ENCODE peak calls at places on chromosomes 2 and 18, in eight cellular contexts. A is vagina, W is A549, F is IMR-90, Y is suprapubic skin, R is HCT116, S is K562, Z is heart left ventricle. H is an unnamed sample.

GRCh38 chr2:220077488-220077887 is 450.1 kb downstream of the SLC4A3 start:
- DNase-seq in A (no peak), Z (no peak), R (no peak), W (peak), Y (no peak), S (no peak), F (peak), H (no peak)

GRCh38 chr2:132949108-132949507 is 279.1 kb upstream of the LYPD1 start:
- DNase-seq in Z (no peak), W (no peak), S (no peak), F (no peak), Y (no peak), A (no peak), R (no peak), H (no peak)

GRCh38 chr2:209946539-209946938 is 55.9 kb upstream of the RPE start:
- DNase-seq in Z (no peak), R (no peak), S (no peak), A (no peak), Y (no peak), F (no peak), W (no peak), H (no peak)

GRCh38 chr18:68148862-68149261 is 566.0 kb downstream of the TMX3 start:
- DNase-seq in Y (no peak), A (no peak), F (no peak), S (no peak), R (no peak), W (no peak), Z (no peak), H (no peak)

GRCh38 chr2:241849616-241850543 is 8.8 kb downstream of the PDCD1 start:
- DNase-seq in F (no peak), Y (peak), W (no peak), A (no peak), Z (peak), R (no peak), S (no peak), H (peak)

GRCh38 chr2:68403199-68403644 is 38.1 kb downstream of the PLEK start:
- DNase-seq in Z (no peak), W (no peak), A (no peak), R (no peak), Y (no peak), S (no peak), F (no peak), H (no peak)

GRCh38 chr18:41829648-41830516 is 125.2 kb upstream of the PIK3C3 start:
- DNase-seq in A (no peak), Z (no peak), F (no peak), W (no peak), S (no peak), Y (no peak), R (no peak), H (no peak)

GRCh38 chr2:25976884-25977741 is 5.2 kb downstream of the KIF3C start:
- DNase-seq in R (no peak), A (no peak), Z (no peak), Y (no peak), W (peak), S (no peak), F (no peak), H (no peak)

GRCh38 chr2:157061799-157062198 is 195.7 kb upstream of the GALNT5 start:
- DNase-seq in S (no peak), Z (no peak), A (no peak), W (no peak), Y (no peak), F (no peak), R (no peak), H (no peak)

GRCh38 chr2:225399509-225399908 is at the start of gene NYAP2:
- DNase-seq in R (no peak), A (no peak), Y (no peak), W (no peak), S (no peak), Z (no peak), F (no peak), H (no peak)

GRCh38 chr2:126664234-126664633 is 8.3 kb downstream of the GYPC start:
- DNase-seq in R (no peak), W (no peak), A (no peak), F (no peak), Z (no peak), Y (no peak), S (no peak), H (no peak)

GRCh38 chr2:236794558-236794957 is 224.9 kb downstream of the ACKR3 start:
- DNase-seq in S (no peak), Y (no peak), A (no peak), W (no peak), F (no peak), R (no peak), Z (no peak), H (no peak)

GRCh38 chr2:16774091-16774490 is 108.5 kb upstream of the CYRIA start:
- DNase-seq in R (no peak), S (no peak), Z (no peak), A (no peak), F (no peak), W (no peak), Y (no peak), H (no peak)

GRCh38 chr2:232325324-232326273 is 53.0 kb upstream of the ALPP start:
- DNase-seq in S (peak), A (no peak), W (peak), Z (peak), F (peak), Y (peak), R (no peak), H (no peak)

GRCh38 chr2:76953733-76954347 is 568.3 kb downstream of the LRRTM4 start:
- DNase-seq in F (peak), Z (no peak), A (no peak), S (peak), W (peak), R (no peak), Y (no peak), H (peak)

GRCh38 chr2:159226059-159226461 is 60.4 kb downstream of the WDSUB1 start:
- DNase-seq in F (peak), W (peak), Y (no peak), R (peak), Z (no peak), A (no peak), S (peak), H (peak)

GRCh38 chr2:160389875-160390274 is 103.7 kb downstream of the RBMS1 start:
- DNase-seq in Z (no peak), F (peak), A (no peak), Y (no peak), W (peak), S (no peak), R (no peak), H (no peak)

GRCh38 chr2:99672766-99673375 is 183.1 kb upstream of the REV1 start:
- DNase-seq in S (no peak), A (no peak), F (no peak), Z (no peak), R (no peak), Y (no peak), W (no peak), H (no peak)

GRCh38 chr2:43135583-43135982 is 90.8 kb downstream of the ZFP36L2 start:
- DNase-seq in A (no peak), Z (no peak), Y (no peak), S (no peak), R (no peak), F (no peak), W (no peak), H (no peak)

GRCh38 chr18:51537487-51537886 is 340.0 kb upstream of the MEX3C start:
- DNase-seq in F (no peak), A (no peak), Z (no peak), S (no peak), W (peak), Y (no peak), R (no peak), H (peak)

GRCh38 chr18:6751207-6751606 is 21.7 kb downstream of the ARHGAP28 start:
- DNase-seq in R (no peak), W (no peak), Z (no peak), F (no peak), A (no peak), S (no peak), Y (no peak), H (no peak)

GRCh38 chr18:79988079-79988924 is at the start of gene TXNL4A:
- DNase-seq in Y (peak), A (no peak), W (peak), F (peak), S (peak), Z (peak), R (no peak), H (peak)

GRCh38 chr2:5074738-5075137 is 617.4 kb upstream of the SOX11 start:
- DNase-seq in S (no peak), Z (no peak), F (no peak), A (no peak), R (no peak), W (no peak), Y (no peak), H (no peak)

GRCh38 chr2:102826904-102827303 is 65.1 kb downstream of the TMEM182 start:
- DNase-seq in R (no peak), W (no peak), Z (peak), A (no peak), F (peak), Y (no peak), S (no peak), H (no peak)

GRCh38 chr2:29485631-29486030 is 370.4 kb downstream of the CLIP4 start:
- DNase-seq in F (no peak), A (no peak), Y (no peak), W (no peak), R (no peak), S (no peak), Z (no peak), H (no peak)

GRCh38 chr2:10319892-10320574 is 17.3 kb downstream of the HPCAL1 start:
- DNase-seq in R (no peak), W (no peak), A (no peak), F (no peak), Y (no peak), S (no peak), Z (no peak), H (no peak)

GRCh38 chr18:63322908-63323634 is 3.5 kb upstream of the BCL2 start:
- DNase-seq in Y (no peak), W (peak), S (peak), R (peak), F (peak), Z (no peak), A (no peak), H (no peak)

GRCh38 chr18:77131652-77132368 is 773 bp downstream of the MBP start:
- DNase-seq in F (no peak), Y (peak), S (no peak), W (peak), A (no peak), R (no peak), Z (peak), H (peak)

GRCh38 chr2:174235680-174236079 is 12.7 kb downstream of the OLA1 start:
- DNase-seq in Y (no peak), A (no peak), W (no peak), R (no peak), F (peak), Z (no peak), S (no peak), H (no peak)

GRCh38 chr2:62589691-62590356 is 83.8 kb upstream of the TMEM17 start:
- DNase-seq in R (no peak), W (no peak), S (no peak), Z (no peak), F (no peak), Y (no peak), A (no peak), H (no peak)
- H3K27ac ChIP-seq in R (no peak), W (peak), S (no peak), Z (no peak), F (no peak), Y (no peak), A (no peak), H (no peak)

DNA sequence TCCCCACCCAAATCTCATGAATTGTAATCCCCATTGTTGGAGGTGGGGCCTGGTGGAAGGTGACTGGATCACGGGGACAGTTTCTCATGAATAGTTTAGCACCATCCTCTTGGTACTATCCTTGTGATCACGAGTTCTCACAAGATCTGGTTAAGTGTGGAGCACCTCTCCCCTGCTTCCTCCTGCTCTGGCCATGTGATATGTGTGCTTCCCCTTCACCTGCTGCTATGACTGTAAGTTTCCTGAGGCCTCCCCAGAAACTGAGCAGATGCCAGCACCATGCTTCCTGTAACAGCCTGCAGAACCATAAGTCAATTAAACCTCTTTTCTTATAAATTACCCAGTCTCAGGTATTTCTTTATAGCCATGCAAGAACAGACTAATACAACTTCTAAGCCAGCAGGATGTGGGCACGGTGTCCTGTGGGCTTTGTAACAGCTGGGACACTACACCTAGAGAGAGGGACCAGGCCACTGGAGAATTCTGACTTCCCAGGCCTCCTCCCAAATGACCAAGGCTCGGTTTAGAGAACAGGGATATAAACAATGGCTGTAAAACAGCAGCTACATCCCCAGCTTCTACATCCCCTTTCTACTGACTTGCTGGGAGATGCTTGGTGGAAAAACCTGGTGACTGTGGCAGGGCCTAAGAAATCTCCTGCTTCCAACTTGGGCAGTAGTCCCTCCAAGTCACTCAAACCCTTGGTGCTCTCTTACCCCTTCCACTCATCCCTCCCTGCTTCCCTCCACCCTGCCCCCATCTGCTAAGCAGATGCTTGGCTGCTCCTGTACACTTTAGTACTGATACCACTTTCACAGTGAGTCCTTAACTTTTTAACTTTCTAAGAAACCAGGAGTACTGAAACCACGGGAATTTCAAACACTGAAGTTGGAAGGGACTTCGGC is 10.3 kb downstream of the STAT1 start:
- DNase-seq in S (no peak), Z (no peak), Y (no peak), A (no peak), F (no peak), R (no peak), W (no peak), H (no peak)
- TF ChIP-seq POLR2A in S (no peak), Z (no peak), Y (no peak), A (no peak), F (no peak), R (no peak), W (no peak), H (no peak)

GRCh38 chr2:37228788-37229187 is 2.6 kb downstream of the CEBPZ start:
- DNase-seq in Y (no peak), A (no peak), W (no peak), Z (no peak), S (no peak), R (no peak), F (no peak), H (no peak)

GRCh38 chr2:37224063-37224462 is 7.3 kb downstream of the CEBPZ start:
- DNase-seq in W (no peak), F (no peak), S (no peak), Y (no peak), Z (no peak), A (no peak), R (no peak), H (no peak)

GRCh38 chr2:37223131-37223530 is 8.3 kb downstream of the CEBPZ start:
- DNase-seq in F (no peak), S (no peak), Y (no peak), A (no peak), Z (no peak), W (no peak), R (no peak), H (no peak)

GRCh38 chr2:37230581-37230980 is 815 bp downstream of the CEBPZ start:
- DNase-seq in F (no peak), S (peak), W (peak), A (no peak), Y (no peak), R (no peak), Z (no peak), H (no peak)

DNA sequence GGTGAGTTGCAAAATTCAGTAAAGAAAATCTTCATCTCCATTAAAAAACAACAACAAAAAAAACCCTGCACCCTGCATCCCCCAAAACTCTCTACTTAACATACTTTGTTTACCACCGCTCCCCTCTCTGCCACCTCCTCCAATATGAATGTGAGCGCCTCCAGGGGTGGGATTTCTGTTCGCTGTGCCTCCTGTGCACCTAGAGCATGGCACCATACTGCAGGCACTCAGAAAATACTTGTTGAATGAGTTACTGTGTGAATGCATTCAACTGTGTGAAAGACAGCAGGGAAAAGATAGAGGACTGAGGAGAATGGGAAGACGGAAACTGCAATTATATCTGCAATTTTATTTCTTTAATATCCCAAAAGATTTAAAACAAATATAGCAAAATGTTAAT is 4.5 kb downstream of the CEBPZ start:
- DNase-seq in F (no peak), R (no peak), Y (no peak), A (no peak), S (no peak), W (no peak), Z (no peak), H (no peak)
- H3K27ac ChIP-seq in F (no peak), R (no peak), Y (no peak), A (no peak), S (no peak), W (no peak), Z (no peak), H (no peak)

DNA sequence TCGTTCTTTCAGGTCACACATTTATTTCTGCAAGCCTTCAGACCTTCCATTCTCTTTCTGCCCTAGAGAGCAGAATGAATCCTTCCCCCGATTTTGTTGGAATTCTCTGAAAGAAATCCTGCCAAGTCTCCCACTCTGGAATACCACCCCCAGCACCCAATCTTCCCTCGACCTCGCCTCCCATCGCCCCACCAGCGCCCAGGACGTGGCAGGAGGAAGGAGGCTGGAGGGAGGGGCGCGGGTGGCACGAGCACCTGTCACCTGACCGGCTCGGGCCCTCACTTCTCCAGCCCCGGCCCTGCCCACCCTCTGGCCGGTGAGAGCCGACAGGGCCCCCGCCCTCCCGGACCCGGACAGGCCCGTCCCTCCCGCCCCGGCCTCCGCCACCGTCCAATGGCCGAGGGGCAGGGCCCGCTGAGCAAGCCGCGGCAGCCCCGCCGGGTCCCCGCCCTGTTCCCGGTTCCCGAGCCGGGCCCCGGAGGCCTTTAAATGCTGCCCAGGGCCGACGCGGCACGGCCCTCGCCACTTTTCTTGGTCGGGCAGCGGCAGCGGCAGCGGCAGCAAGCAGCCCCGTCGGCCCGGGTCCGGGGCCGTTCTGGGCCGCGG is at the start of gene LGALSL:
- DNase-seq in Y (peak), W (peak), F (peak), R (peak), Z (peak), A (no peak), S (peak), H (no peak)
- TF ChIP-seq POLR2A in Y (no peak), W (no peak), F (no peak), R (peak), Z (peak), A (peak), S (no peak), H (no peak)